ENCODE peak calls at places on chromosomes 12 and 14, in five cellular contexts. O is hypothalamus, Z is hepatocyte, C is endothelial cell, T is occipital lobe. A is an unnamed sample.

GRCh38 chr14:57089901-57090300 is 178.8 kb downstream of the EXOC5 start:
- DNase-seq in T (no peak), C (no peak), O (no peak), Z (no peak), A (no peak)

GRCh38 chr12:45216983-45217485 is 1.1 kb downstream of the ANO6 start:
- DNase-seq in T (no peak), Z (no peak), O (no peak), C (no peak), A (no peak)

GRCh38 chr12:124411291-124411878 is 116.5 kb downstream of the RFLNA start:
- DNase-seq in T (peak), O (no peak), Z (peak), C (no peak), A (no peak)

GRCh38 chr12:116135209-116135930 is 142.1 kb downstream of the MED13L start:
- DNase-seq in C (no peak), O (no peak), T (no peak), Z (no peak), A (peak)

GRCh38 chr12:64066052-64066451 is 156.0 kb downstream of the KICS2 start:
- DNase-seq in T (no peak), C (no peak), O (no peak), Z (no peak), A (no peak)

GRCh38 chr12:1872448-1872847 is 46.0 kb downstream of the CACNA2D4 start:
- DNase-seq in O (no peak), Z (no peak), C (no peak), T (no peak), A (no peak)

GRCh38 chr12:92226036-92226661 is 80.5 kb upstream of the BTG1 start:
- DNase-seq in O (no peak), Z (no peak), T (no peak), C (no peak), A (no peak)

GRCh38 chr12:25436206-25436912 is 116.7 kb downstream of the LMNTD1 start:
- DNase-seq in C (peak), O (peak), T (peak), Z (peak), A (peak)

GRCh38 chr14:101007004-101007614 is 103.6 kb upstream of the RTL1 start:
- DNase-seq in T (no peak), C (no peak), Z (no peak), O (no peak), A (no peak)

GRCh38 chr12:88658009-88658408 is 77.7 kb upstream of the KITLG start:
- DNase-seq in C (no peak), O (no peak), T (no peak), Z (no peak), A (no peak)

GRCh38 chr12:125111403-125111802 is 46.2 kb downstream of the AACS start:
- DNase-seq in O (no peak), T (no peak), Z (no peak), C (no peak), A (peak)

GRCh38 chr12:74988156-74988555 is 221.5 kb downstream of the KCNC2 start:
- DNase-seq in Z (no peak), T (no peak), O (no peak), C (no peak), A (no peak)

GRCh38 chr12:3409662-3410061 is 81.3 kb upstream of the PRMT8 start:
- DNase-seq in O (no peak), Z (no peak), C (no peak), T (no peak), A (no peak)

GRCh38 chr14:21921453-21921852 is 247.8 kb upstream of the OR4E1 start:
- DNase-seq in C (no peak), Z (no peak), O (no peak), T (no peak), A (no peak)

GRCh38 chr14:96160913-96161310 is 43.7 kb upstream of the BDKRB2 start:
- DNase-seq in C (no peak), T (no peak), Z (no peak), O (no peak), A (no peak)

GRCh38 chr14:100072783-100073346 is 7.6 kb downstream of the EVL start:
- DNase-seq in O (no peak), Z (no peak), T (no peak), C (no peak), A (peak)

GRCh38 chr14:20332946-20333782 is at the start of gene CCNB1IP1:
- DNase-seq in C (peak), Z (peak), O (no peak), T (peak), A (peak)

GRCh38 chr14:33941727-33942126 is 9.1 kb downstream of the EGLN3 start:
- DNase-seq in T (no peak), Z (no peak), O (no peak), C (no peak), A (no peak)

GRCh38 chr12:52924764-52925716 is 20.2 kb upstream of the KRT8 start:
- DNase-seq in T (no peak), C (no peak), O (no peak), Z (peak), A (no peak)

GRCh38 chr14:38291681-38292459 is 36.0 kb upstream of the CLEC14A start:
- DNase-seq in Z (no peak), O (no peak), C (no peak), T (no peak), A (no peak)

GRCh38 chr14:100439781-100440180 is 116.6 kb downstream of the SLC25A47 start:
- DNase-seq in C (no peak), O (no peak), T (no peak), Z (no peak), A (no peak)

GRCh38 chr14:88613552-88614010 is 50.7 kb downstream of the ZC3H14 start:
- DNase-seq in C (no peak), O (no peak), T (no peak), Z (peak), A (no peak)

GRCh38 chr14:43938588-43939281 is 568.3 kb downstream of the FSCB start:
- DNase-seq in Z (no peak), C (no peak), T (no peak), O (no peak), A (no peak)

GRCh38 chr12:102095677-102096263 is 24.1 kb downstream of the NUP37 start:
- DNase-seq in C (no peak), Z (peak), O (no peak), T (no peak), A (peak)

A was measured in erythroblast.